ENCODE peak calls at places on chromosome 15, in eight cellular contexts. E, V, N, G, M, Z, P and X are unnamed samples.

GRCh38 chr15:27813139-27813538 is 286.0 kb downstream of the OCA2 start:
- DNase-seq in E (no peak), V (no peak), N (no peak), G (no peak), M (no peak), Z (no peak), P (no peak), X (no peak)

GRCh38 chr15:92226020-92226612 is 167.6 kb upstream of the ST8SIA2 start:
- DNase-seq in E (no peak), V (no peak), N (no peak), G (peak; percentile 15), M (no peak), Z (no peak), P (no peak), X (no peak)

GRCh38 chr15:68022061-68022460 is 32.1 kb upstream of the PIAS1 start:
- DNase-seq in E (no peak), V (no peak), N (no peak), G (no peak), M (no peak), Z (no peak), P (no peak), X (no peak)

GRCh38 chr15:55535436-55535835 is 27.4 kb upstream of the DNAAF4 start:
- DNase-seq in E (no peak), V (no peak), N (no peak), G (no peak), M (no peak), Z (no peak), P (no peak), X (no peak)

GRCh38 chr15:50353251-50353998 is 1.6 kb downstream of the GABPB1 start:
- DNase-seq in E (no peak), V (peak; percentile 95), N (no peak), G (peak; percentile 33), M (peak; percentile 69), Z (peak; percentile 83), P (no peak), X (no peak)

GRCh38 chr15:88440021-88440420 is 27.2 kb downstream of the MRPL46 start:
- DNase-seq in E (no peak), V (peak; percentile 5), N (no peak), G (no peak), M (no peak), Z (peak; percentile 31), P (no peak), X (no peak)

GRCh38 chr15:43382310-43382709 is 11.4 kb downstream of the TUBGCP4 start:
- DNase-seq in E (no peak), V (no peak), N (no peak), G (no peak), M (no peak), Z (no peak), P (no peak), X (no peak)

GRCh38 chr15:101597360-101597928 is 54.7 kb downstream of the TM2D3 start:
- DNase-seq in E (no peak), V (no peak), N (no peak), G (no peak), M (no peak), Z (no peak), P (no peak), X (no peak)

GRCh38 chr15:101657968-101658784 is 6.0 kb upstream of the TM2D3 start:
- DNase-seq in E (no peak), V (no peak), N (no peak), G (no peak), M (no peak), Z (no peak), P (no peak), X (no peak)

GRCh38 chr15:67196672-67197363 is 57.6 kb downstream of the AAGAB start:
- DNase-seq in E (no peak), V (peak; percentile 83), N (no peak), G (peak; percentile 9), M (peak; percentile 52), Z (no peak), P (no peak), X (no peak)

GRCh38 chr15:68364028-68364659 is 67.8 kb downstream of the ITGA11 start:
- DNase-seq in E (no peak), V (peak; percentile 24), N (no peak), G (no peak), M (no peak), Z (no peak), P (no peak), X (no peak)

GRCh38 chr15:62242999-62243398 is 77.9 kb upstream of the C2CD4B start:
- DNase-seq in E (no peak), V (no peak), N (no peak), G (no peak), M (no peak), Z (no peak), P (no peak), X (no peak)